ENCODE peak calls at places on chromosomes 6 and 20, in nine cellular contexts. H, B, T, N, O, M, A, R and U are unnamed samples.

GRCh38 chr6:98831057-98832031 is 3.0 kb upstream of the POU3F2 start:
- DNase-seq in H (no peak), B (no peak), T (peak), N (no peak), O (no peak), M (no peak), A (no peak), R (no peak), U (peak)

GRCh38 chr6:68039641-68040311 is 595.3 kb upstream of the ADGRB3 start:
- DNase-seq in H (no peak), B (no peak), T (no peak), N (no peak), O (no peak), M (no peak), A (no peak), R (no peak), U (no peak)

GRCh38 chr6:134307074-134307473 is 10.8 kb downstream of the SGK1 start:
- DNase-seq in H (no peak), B (no peak), T (no peak), N (no peak), O (peak), M (no peak), A (no peak), R (no peak), U (no peak)

GRCh38 chr6:16319813-16320532 is 81.6 kb downstream of the GMPR start:
- DNase-seq in H (peak), B (peak), T (no peak), N (no peak), O (peak), M (peak), A (peak), R (peak), U (peak)

GRCh38 chr6:54125493-54125892 is 14.2 kb downstream of the MLIP start:
- DNase-seq in H (no peak), B (no peak), T (no peak), N (no peak), O (no peak), M (no peak), A (no peak), R (no peak), U (no peak)

GRCh38 chr6:126040826-126041225 is 54.5 kb downstream of the TRMT11 start:
- DNase-seq in H (peak), B (peak), T (no peak), N (peak), O (no peak), M (no peak), A (no peak), R (no peak), U (no peak)

GRCh38 chr20:62837790-62838458 is 21.1 kb downstream of the COL9A3 start:
- DNase-seq in H (peak), B (no peak), T (no peak), N (peak), O (no peak), M (no peak), A (no peak), R (no peak), U (no peak)

GRCh38 chr6:113362542-113363430 is 494.4 kb upstream of the MARCKS start:
- DNase-seq in H (peak), B (no peak), T (no peak), N (no peak), O (no peak), M (no peak), A (no peak), R (no peak), U (peak)

GRCh38 chr6:155946860-155947259 is 491.2 kb upstream of the NOX3 start:
- DNase-seq in H (no peak), B (no peak), T (no peak), N (no peak), O (no peak), M (no peak), A (no peak), R (no peak), U (no peak)

GRCh38 chr20:12199703-12200102 is 282.0 kb downstream of the BTBD3 start:
- DNase-seq in H (no peak), B (no peak), T (no peak), N (no peak), O (no peak), M (no peak), A (no peak), R (no peak), U (no peak)

GRCh38 chr6:24855389-24856245 is 56.9 kb upstream of the ARMH2 start:
- DNase-seq in H (peak), B (peak), T (peak), N (peak), O (peak), M (peak), A (peak), R (peak), U (peak)

GRCh38 chr6:36607782-36608386 is 13.7 kb downstream of the SRSF3 start:
- DNase-seq in H (no peak), B (no peak), T (no peak), N (no peak), O (no peak), M (no peak), A (no peak), R (no peak), U (no peak)

GRCh38 chr20:60481051-60481741 is 523.0 kb downstream of the CDH26 start:
- DNase-seq in H (no peak), B (no peak), T (no peak), N (no peak), O (no peak), M (no peak), A (no peak), R (no peak), U (no peak)

GRCh38 chr6:156647440-156647839 is 129.7 kb upstream of the ARID1B start:
- DNase-seq in H (no peak), B (no peak), T (no peak), N (no peak), O (no peak), M (no peak), A (no peak), R (no peak), U (no peak)

GRCh38 chr20:60976913-60977312 is 275.1 kb upstream of the CDH4 start:
- DNase-seq in H (no peak), B (no peak), T (peak), N (no peak), O (no peak), M (no peak), A (no peak), R (no peak), U (no peak)

GRCh38 chr6:158815379-158815724 is 3.8 kb downstream of the EZR start:
- DNase-seq in H (no peak), B (no peak), T (no peak), N (no peak), O (no peak), M (no peak), A (no peak), R (no peak), U (no peak)

GRCh38 chr6:117906905-117907599 is at the start of gene SLC35F1:
- DNase-seq in H (peak), B (no peak), T (peak), N (no peak), O (peak), M (peak), A (peak), R (no peak), U (peak)

GRCh38 chr6:90107721-90108364 is 188.8 kb downstream of the BACH2 start:
- DNase-seq in H (no peak), B (no peak), T (no peak), N (no peak), O (no peak), M (no peak), A (no peak), R (no peak), U (no peak)

GRCh38 chr20:57660510-57661199 is 40.4 kb upstream of the ZBP1 start:
- DNase-seq in H (no peak), B (no peak), T (peak), N (no peak), O (no peak), M (peak), A (peak), R (peak), U (no peak)

GRCh38 chr6:33008944-33009861 is at the start of gene HLA-DOA:
- DNase-seq in H (peak), B (peak), T (peak), N (no peak), O (no peak), M (peak), A (no peak), R (peak), U (peak)